ENCODE peak calls at places on chromosomes 3 and 15, in seven cellular contexts. U, V, N, A, Z, L and F are unnamed samples.

GRCh38 chr3:119783883-119784282 is 2.0 kb downstream of the NR1I2 start:
- DNase-seq in N (no peak), V (no peak), U (no peak), Z (no peak), A (no peak), L (no peak), F (no peak)

GRCh38 chr3:116259984-116260383 is 185.3 kb downstream of the LSAMP start:
- DNase-seq in N (no peak), V (no peak), L (no peak), Z (no peak), A (no peak), U (no peak), F (no peak)

GRCh38 chr15:90519688-90520087 is 10.0 kb upstream of the CRTC3 start:
- DNase-seq in L (no peak), A (no peak), U (no peak), N (peak; percentile 84), V (no peak), Z (no peak), F (no peak)

GRCh38 chr3:184635126-184635525 is 73.5 kb downstream of the EPHB3 start:
- DNase-seq in V (no peak), Z (no peak), N (no peak), A (no peak), U (no peak), L (no peak), F (no peak)

GRCh38 chr3:73419993-73420392 is 204.7 kb downstream of the PDZRN3 start:
- DNase-seq in U (no peak), A (no peak), Z (no peak), V (no peak), L (no peak), N (peak; percentile 25), F (no peak)

GRCh38 chr15:92831459-92832229 is 68.5 kb upstream of the CHD2 start:
- DNase-seq in N (peak; percentile 95), U (peak; percentile 99), L (peak; percentile 90), Z (peak; percentile 97), V (peak; percentile 96), A (peak; percentile 75), F (peak; percentile 95)

GRCh38 chr3:161672478-161672877 is 175.9 kb downstream of the OTOL1 start:
- DNase-seq in N (no peak), U (no peak), A (no peak), Z (no peak), L (no peak), V (no peak), F (no peak)

GRCh38 chr3:148791955-148792354 is 35.7 kb upstream of the CPB1 start:
- DNase-seq in V (no peak), L (no peak), U (no peak), N (no peak), A (no peak), Z (no peak), F (no peak)

GRCh38 chr15:25772500-25772899 is 90.6 kb downstream of the ATP10A start:
- DNase-seq in L (no peak), N (no peak), A (no peak), V (no peak), U (no peak), Z (no peak), F (no peak)

GRCh38 chr3:125147491-125147820 is 65.1 kb downstream of the SLC12A8 start:
- DNase-seq in L (no peak), V (no peak), U (no peak), Z (no peak), A (no peak), N (peak; percentile 40), F (no peak)

DNA sequence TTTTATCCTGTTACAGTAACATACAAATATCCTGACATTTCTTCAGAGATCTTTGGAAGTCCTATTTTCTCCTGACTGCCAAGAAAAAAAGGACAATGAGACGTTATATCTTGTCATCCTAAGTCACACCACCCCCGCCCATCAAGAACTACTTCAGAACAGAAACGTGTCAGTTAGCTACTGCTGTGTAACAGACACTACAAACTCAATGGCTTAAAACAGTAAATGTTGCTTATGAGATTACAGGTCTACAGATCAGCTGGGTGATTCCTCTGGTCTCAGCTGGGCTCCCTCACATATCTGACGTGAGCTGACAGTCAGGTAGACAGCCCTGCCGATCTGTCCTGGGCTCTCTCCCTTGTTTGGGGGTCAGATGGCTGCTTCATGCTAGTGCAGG is 20.5 kb upstream of the CCDC174 start:
- DNase-seq in V (no peak), N (no peak), U (no peak), Z (no peak), A (no peak), L (no peak), F (no peak)
- H2AK5ac ChIP-seq in V (no peak overlapping the region), N (no peak overlapping the region), U (no peak overlapping the region), Z (no peak overlapping the region), A (no peak overlapping the region), L (peak overlapping the region; percentile 25), F (no peak overlapping the region)

GRCh38 chr3:52827441-52827840 is 3.0 kb downstream of the ITIH4 start:
- DNase-seq in U (no peak), L (no peak), A (no peak), N (peak; percentile 35), V (no peak), Z (peak; percentile 43), F (no peak)

GRCh38 chr3:52820741-52821140 is 9.7 kb downstream of the ITIH4 start:
- DNase-seq in U (peak; percentile 72), Z (peak; percentile 22), A (no peak), L (peak; percentile 41), V (peak; percentile 78), N (peak; percentile 6), F (peak; percentile 24)

GRCh38 chr3:52822363-52822762 is 8.1 kb downstream of the ITIH4 start:
- DNase-seq in L (no peak), V (no peak), N (no peak), Z (no peak), A (no peak), U (no peak), F (no peak)

GRCh38 chr3:52827866-52828376 is 2.6 kb downstream of the ITIH4 start:
- DNase-seq in U (peak; percentile 44), L (no peak), Z (no peak), A (no peak), N (no peak), V (no peak), F (no peak)

GRCh38 chr3:52824037-52824436 is 6.4 kb downstream of the ITIH4 start:
- DNase-seq in Z (no peak), V (no peak), L (no peak), U (no peak), N (no peak), A (no peak), F (no peak)
- H2AK5ac ChIP-seq in Z (no peak overlapping the region), V (no peak overlapping the region), L (no peak overlapping the region), U (no peak overlapping the region), N (no peak overlapping the region), A (no peak overlapping the region), F (no peak overlapping the region)

DNA sequence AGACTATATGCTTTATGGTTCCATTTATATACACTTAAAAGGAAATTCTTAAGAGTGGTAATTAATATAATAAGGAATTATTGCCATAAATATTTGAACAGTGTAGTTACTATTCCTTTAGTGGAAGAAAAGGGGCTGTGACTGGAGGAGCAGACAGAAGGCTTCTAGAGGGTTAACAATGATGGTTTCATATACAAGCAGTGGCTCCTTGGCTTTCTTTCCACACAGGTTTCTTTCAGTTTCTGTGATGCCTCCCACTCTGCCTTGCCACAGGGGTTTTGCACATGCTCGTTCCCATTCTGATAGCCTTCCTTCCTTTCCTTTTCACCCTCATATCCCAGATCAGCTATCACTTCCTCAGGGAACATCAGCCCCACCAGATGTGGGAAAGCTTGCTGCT is 108.8 kb upstream of the LYSMD4 start:
- DNase-seq in V (no peak), L (no peak), Z (no peak), A (no peak), N (no peak), U (no peak), F (no peak)
- H2AK5ac ChIP-seq in V (no peak overlapping the region), L (no peak overlapping the region), Z (no peak overlapping the region), A (no peak overlapping the region), N (no peak overlapping the region), U (no peak overlapping the region), F (no peak overlapping the region)

GRCh38 chr15:83714888-83715287 is 61.0 kb downstream of the ADAMTSL3 start:
- DNase-seq in L (no peak), U (no peak), Z (no peak), N (no peak), V (no peak), A (no peak), F (no peak)
- H2AK5ac ChIP-seq in L (no peak overlapping the region), U (no peak overlapping the region), Z (no peak overlapping the region), N (no peak overlapping the region), V (no peak overlapping the region), A (no peak overlapping the region), F (no peak overlapping the region)

DNA sequence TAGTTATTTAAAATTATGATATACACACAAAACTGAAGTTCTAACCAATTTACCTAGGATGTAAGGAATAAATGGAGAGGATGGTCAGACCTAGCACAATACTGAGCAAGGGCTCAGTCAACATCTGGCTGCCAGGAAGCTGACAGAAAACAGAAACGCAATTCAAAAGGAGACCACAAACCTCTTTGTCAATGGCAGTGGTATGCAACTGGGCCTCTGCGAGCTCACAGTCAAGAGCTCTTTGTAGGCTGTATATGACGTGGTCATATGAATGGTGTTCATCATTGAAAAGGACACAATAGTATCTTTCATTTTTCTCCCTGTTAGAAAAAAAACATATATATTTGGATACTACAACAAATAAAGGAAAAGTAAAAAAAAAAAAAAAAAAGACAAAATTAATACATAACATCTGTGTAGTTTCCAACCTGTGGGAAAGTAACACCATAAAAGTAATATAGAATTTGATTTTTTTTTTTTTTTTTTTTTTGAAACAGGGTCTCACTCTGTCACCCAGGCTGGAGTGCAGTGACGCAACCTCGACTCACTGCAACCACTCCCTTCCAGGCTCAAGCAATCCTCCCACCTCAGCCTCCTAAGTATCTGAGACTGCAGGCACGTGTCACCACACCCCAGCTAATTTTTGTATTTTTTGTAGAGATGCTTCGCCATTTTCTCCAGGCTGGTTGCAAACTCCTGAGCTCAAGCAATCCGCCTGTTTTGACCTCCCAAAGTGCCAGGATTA is 37.9 kb downstream of the UBR1 start:
- DNase-seq in Z (peak; percentile 86), A (no peak), L (no peak), U (peak; percentile 15), V (no peak), N (peak; percentile 52), F (no peak)
- H2AK5ac ChIP-seq in Z (no peak overlapping the region), A (no peak overlapping the region), L (no peak overlapping the region), U (no peak overlapping the region), V (no peak overlapping the region), N (no peak overlapping the region), F (no peak overlapping the region)

DNA sequence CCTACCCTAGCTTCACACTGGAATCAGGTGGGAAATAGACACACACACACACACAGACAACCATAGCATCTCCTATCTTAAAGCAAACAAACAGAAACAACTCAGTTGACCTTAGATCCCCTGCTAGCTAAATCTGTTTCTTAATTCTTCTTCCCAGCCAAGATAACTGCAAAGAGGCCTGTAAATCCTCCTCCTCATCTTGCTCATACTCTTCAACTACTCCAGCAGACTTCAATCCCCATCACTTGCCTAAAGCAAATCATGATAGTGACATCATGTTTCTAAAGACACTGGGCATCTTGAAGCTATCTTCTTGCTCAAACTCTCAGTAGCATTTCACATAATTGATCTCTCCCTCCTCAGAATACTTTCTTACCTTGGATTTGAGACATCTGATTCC is 303.0 kb downstream of the RBMS3 start:
- DNase-seq in V (no peak), A (no peak), L (no peak), N (peak; percentile 34), U (no peak), Z (peak; percentile 30), F (no peak)
- H2AK5ac ChIP-seq in V (no peak overlapping the region), A (no peak overlapping the region), L (no peak overlapping the region), N (no peak overlapping the region), U (no peak overlapping the region), Z (no peak overlapping the region), F (no peak overlapping the region)

DNA sequence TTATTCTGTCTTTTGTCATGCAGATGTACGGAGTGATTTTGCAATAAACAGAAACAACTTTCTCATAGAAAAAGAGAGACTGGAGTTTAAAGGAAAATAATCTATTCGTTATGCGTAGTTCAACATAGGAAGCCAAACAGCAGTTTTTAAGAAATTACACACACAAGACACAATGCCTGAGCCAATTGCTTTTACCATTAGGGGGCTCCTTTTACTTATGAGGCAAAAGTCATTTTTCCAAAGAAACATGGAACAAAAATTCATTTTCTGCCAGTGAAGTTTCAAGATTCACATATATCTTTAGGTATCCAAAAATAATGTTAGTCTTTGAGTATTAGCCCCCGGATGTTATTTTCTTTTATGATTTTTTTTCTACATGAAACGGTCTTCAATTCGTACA is 10.7 kb downstream of the CNTN6 start:
- DNase-seq in A (no peak), L (no peak), U (peak; percentile 4), N (no peak), V (no peak), Z (no peak), F (no peak)
- H2AK5ac ChIP-seq in A (no peak overlapping the region), L (no peak overlapping the region), U (no peak overlapping the region), N (no peak overlapping the region), V (no peak overlapping the region), Z (no peak overlapping the region), F (no peak overlapping the region)